ENCODE peak calls at places on chromosomes 4 and X, in four cellular contexts. One of them, this sample, is unnamed.

GRCh38 chrX:2708016-2708415 is 16.9 kb downstream of the CD99 start:
- DNase-seq in RWPE1: no peak
- DNase-seq in prostate gland: no peak
- DNase-seq in A172: peak; percentile 46
- DNase-seq in this sample: peak; percentile 13

GRCh38 chrX:13212191-13212651 is 107.6 kb downstream of the ATXN3L start:
- DNase-seq in prostate gland: no peak
- DNase-seq in A172: no peak
- DNase-seq in RWPE1: no peak
- DNase-seq in this sample: no peak

GRCh38 chr4:139574641-139575040 is 18.6 kb upstream of the SETD7 start:
- DNase-seq in RWPE1: no peak
- DNase-seq in A172: no peak
- DNase-seq in prostate gland: no peak
- DNase-seq in this sample: no peak

GRCh38 chrX:134732152-134732551 is 73.9 kb upstream of the PLAC1 start:
- DNase-seq in RWPE1: no peak
- DNase-seq in prostate gland: no peak
- DNase-seq in A172: no peak
- DNase-seq in this sample: no peak

GRCh38 chrX:97863261-97863660 is 979.6 kb downstream of the RPA4 start:
- DNase-seq in A172: no peak
- DNase-seq in RWPE1: no peak
- DNase-seq in prostate gland: no peak
- DNase-seq in this sample: no peak

GRCh38 chrX:140274761-140275525 is 229.9 kb downstream of the SOX3 start:
- DNase-seq in A172: peak; percentile 0
- DNase-seq in prostate gland: no peak
- DNase-seq in RWPE1: peak; percentile 31
- DNase-seq in this sample: peak; percentile 78

GRCh38 chr4:107265859-107266258 is 229.7 kb upstream of the DKK2 start:
- DNase-seq in prostate gland: no peak
- DNase-seq in A172: no peak
- DNase-seq in RWPE1: no peak
- DNase-seq in this sample: no peak

GRCh38 chrX:129522184-129523059 is 868 bp downstream of the SMARCA1 start:
- DNase-seq in RWPE1: peak; percentile 62
- DNase-seq in prostate gland: peak; percentile 37
- DNase-seq in A172: peak; percentile 35
- DNase-seq in this sample: peak; percentile 29

GRCh38 chrX:8366491-8366890 is 98.1 kb upstream of the VCX3B start:
- DNase-seq in RWPE1: no peak
- DNase-seq in A172: no peak
- DNase-seq in prostate gland: no peak
- DNase-seq in this sample: no peak

GRCh38 chr4:188930822-188931221 is 791.6 kb downstream of the TRIML1 start:
- DNase-seq in prostate gland: no peak
- DNase-seq in RWPE1: no peak
- DNase-seq in A172: no peak
- DNase-seq in this sample: no peak

GRCh38 chrX:41720125-41720780 is 3.7 kb upstream of the GPR82 start:
- DNase-seq in A172: no peak
- DNase-seq in RWPE1: no peak
- DNase-seq in prostate gland: no peak
- DNase-seq in this sample: peak; percentile 4

GRCh38 chr4:8607603-8608481 is 15.3 kb downstream of the CPZ start:
- DNase-seq in RWPE1: peak; percentile 37
- DNase-seq in prostate gland: no peak
- DNase-seq in A172: no peak
- DNase-seq in this sample: peak; percentile 8

GRCh38 chr4:23733911-23734458 is 155.9 kb downstream of the PPARGC1A start:
- DNase-seq in RWPE1: no peak
- DNase-seq in prostate gland: no peak
- DNase-seq in A172: no peak
- DNase-seq in this sample: peak; percentile 89

GRCh38 chrX:9071031-9071650 is 37.2 kb upstream of the FAM9B start:
- DNase-seq in prostate gland: no peak
- DNase-seq in RWPE1: no peak
- DNase-seq in A172: peak; percentile 25
- DNase-seq in this sample: peak; percentile 42

GRCh38 chrX:10280061-10280460 is 123.3 kb downstream of the CLCN4 start:
- DNase-seq in A172: no peak
- DNase-seq in RWPE1: no peak
- DNase-seq in prostate gland: no peak
- DNase-seq in this sample: no peak

GRCh38 chr4:119038465-119038864 is 97.2 kb upstream of the MYOZ2 start:
- DNase-seq in prostate gland: no peak
- DNase-seq in A172: no peak
- DNase-seq in RWPE1: no peak
- DNase-seq in this sample: peak; percentile 33

GRCh38 chr4:78962597-78963115 is 23.4 kb upstream of the PAQR3 start:
- DNase-seq in prostate gland: no peak
- DNase-seq in RWPE1: no peak
- DNase-seq in A172: no peak
- DNase-seq in this sample: no peak

GRCh38 chr4:173182403-173182802 is 13.8 kb downstream of the GALNT7 start:
- DNase-seq in RWPE1: peak; percentile 71
- DNase-seq in A172: peak; percentile 79
- DNase-seq in prostate gland: no peak
- DNase-seq in this sample: peak; percentile 94

GRCh38 chrX:68532828-68533227 is 34.0 kb downstream of the YIPF6 start:
- DNase-seq in prostate gland: no peak
- DNase-seq in A172: no peak
- DNase-seq in RWPE1: no peak
- DNase-seq in this sample: no peak

GRCh38 chrX:11129546-11129945 is 18.4 kb downstream of the HCCS start:
- DNase-seq in prostate gland: no peak
- DNase-seq in A172: no peak
- DNase-seq in RWPE1: no peak
- DNase-seq in this sample: no peak

GRCh38 chrX:46376246-46376885 is 168.9 kb downstream of the ZNF674 start:
- DNase-seq in A172: peak; percentile 60
- DNase-seq in prostate gland: peak; percentile 20
- DNase-seq in RWPE1: peak; percentile 50
- DNase-seq in this sample: peak; percentile 70

GRCh38 chr4:173192375-173193162 is 24.0 kb downstream of the GALNT7 start:
- DNase-seq in prostate gland: no peak
- DNase-seq in RWPE1: no peak
- DNase-seq in A172: no peak
- DNase-seq in this sample: no peak

GRCh38 chrX:20412871-20413486 is 146.3 kb upstream of the RPS6KA3 start:
- DNase-seq in RWPE1: no peak
- DNase-seq in A172: no peak
- DNase-seq in prostate gland: no peak
- DNase-seq in this sample: no peak

GRCh38 chrX:6210230-6210629 is 18.4 kb downstream of the NLGN4X start:
- DNase-seq in RWPE1: no peak
- DNase-seq in prostate gland: no peak
- DNase-seq in A172: no peak
- DNase-seq in this sample: no peak

GRCh38 chr4:173262363-173262762 is 71.8 kb downstream of the HMGB2 start:
- DNase-seq in prostate gland: no peak
- DNase-seq in A172: no peak
- DNase-seq in RWPE1: no peak
- DNase-seq in this sample: no peak

GRCh38 chr4:7295201-7295916 is 103.0 kb downstream of the SORCS2 start:
- DNase-seq in prostate gland: no peak
- DNase-seq in A172: no peak
- DNase-seq in RWPE1: no peak
- DNase-seq in this sample: no peak

GRCh38 chr4:8289956-8290700 is 20.6 kb downstream of the HTRA3 start:
- DNase-seq in RWPE1: no peak
- DNase-seq in A172: no peak
- DNase-seq in prostate gland: no peak
- DNase-seq in this sample: no peak

GRCh38 chrX:106730385-106730784 is 3.9 kb downstream of the RNF128 start:
- DNase-seq in prostate gland: no peak
- DNase-seq in RWPE1: no peak
- DNase-seq in A172: no peak
- DNase-seq in this sample: no peak

GRCh38 chr4:79757580-79757979 is 315.4 kb downstream of the ANTXR2 start:
- DNase-seq in prostate gland: no peak
- DNase-seq in A172: no peak
- DNase-seq in RWPE1: no peak
- DNase-seq in this sample: peak; percentile 12

GRCh38 chrX:115344885-115345653 is 55.6 kb downstream of the LUZP4 start:
- DNase-seq in A172: peak; percentile 67
- DNase-seq in prostate gland: peak; percentile 50
- DNase-seq in RWPE1: peak; percentile 73
- DNase-seq in this sample: peak; percentile 91

GRCh38 chr4:17310269-17310652 is 201.6 kb downstream of the QDPR start:
- DNase-seq in A172: no peak
- DNase-seq in RWPE1: no peak
- DNase-seq in prostate gland: no peak
- DNase-seq in this sample: no peak

GRCh38 chrX:63764946-63765345 is 20.1 kb downstream of the ARHGEF9 start:
- DNase-seq in RWPE1: peak; percentile 25
- DNase-seq in A172: peak; percentile 27
- DNase-seq in prostate gland: no peak
- DNase-seq in this sample: peak; percentile 56

This sample was measured in kidney tubule cell.